ENCODE peak calls at places on chromosome 20, in six cellular contexts. L is A549, T is foreskin fibroblast, J is GM23338, A is fibroblast of lung, C is bronchial epithelial cell. K is an unnamed sample.

GRCh38 chr20:36439040-36439730 is 102.1 kb upstream of the MYL9 start:
- DNase-seq in L (peak), T (peak), J (peak), A (peak), C (peak), K (peak)

GRCh38 chr20:44080646-44081267 is 106.2 kb downstream of the JPH2 start:
- DNase-seq in L (peak), T (peak), J (peak), A (peak), C (peak), K (peak)

GRCh38 chr20:31594558-31595379 is 10.3 kb upstream of the ID1 start:
- DNase-seq in L (peak), T (peak), J (peak), A (no peak), C (no peak), K (no peak)

GRCh38 chr20:17934141-17934862 is 34.3 kb downstream of the SNX5 start:
- DNase-seq in L (no peak), T (peak), J (peak), A (peak), C (no peak), K (peak)

GRCh38 chr20:32018269-32019155 is 8.3 kb downstream of the CCM2L start:
- DNase-seq in L (peak), T (no peak), J (peak), A (no peak), C (no peak), K (no peak)

GRCh38 chr20:47181056-47181862 is 175.2 kb downstream of the ZMYND8 start:
- DNase-seq in L (peak), T (peak), J (peak), A (peak), C (peak), K (peak)

GRCh38 chr20:53321596-53321995 is 272.0 kb downstream of the ZNF217 start:
- DNase-seq in L (peak), T (no peak), J (peak), A (no peak), C (no peak), K (no peak)

GRCh38 chr20:58982406-58983114 is 1.5 kb downstream of the NELFCD start:
- DNase-seq in L (no peak), T (no peak), J (no peak), A (no peak), C (no peak), K (no peak)

GRCh38 chr20:47950103-47950502 is 164.8 kb upstream of the SULF2 start:
- DNase-seq in L (peak), T (no peak), J (no peak), A (peak), C (peak), K (peak)

GRCh38 chr20:44861547-44862006 is 23.9 kb upstream of the YWHAB start:
- DNase-seq in L (no peak), T (peak), J (no peak), A (peak), C (peak), K (peak)

GRCh38 chr20:23242556-23243180 is 107.9 kb upstream of the NXT1 start:
- DNase-seq in L (no peak), T (no peak), J (no peak), A (no peak), C (no peak), K (no peak)

GRCh38 chr20:8903655-8904605 is 165.0 kb upstream of the PLCB4 start:
- DNase-seq in L (no peak), T (peak), J (no peak), A (no peak), C (no peak), K (peak)

GRCh38 chr20:18683839-18684238 is 96.0 kb downstream of the DTD1 start:
- DNase-seq in L (no peak), T (no peak), J (peak), A (no peak), C (no peak), K (no peak)

GRCh38 chr20:53774487-53775203 is 181.0 kb upstream of the ZNF217 start:
- DNase-seq in L (peak), T (peak), J (no peak), A (peak), C (peak), K (peak)

GRCh38 chr20:59705651-59706101 is 101.3 kb downstream of the PHACTR3 start:
- DNase-seq in L (no peak), T (no peak), J (peak), A (no peak), C (no peak), K (no peak)

GRCh38 chr20:57476073-57476526 is 48.8 kb downstream of the CTCFL start:
- DNase-seq in L (no peak), T (no peak), J (no peak), A (no peak), C (no peak), K (no peak)

GRCh38 chr20:35788796-35789195 is 17.0 kb downstream of the PHF20 start:
- DNase-seq in L (no peak), T (no peak), J (no peak), A (no peak), C (no peak), K (no peak)

GRCh38 chr20:60482609-60483008 is 524.4 kb downstream of the CDH26 start:
- DNase-seq in L (no peak), T (peak), J (no peak), A (no peak), C (no peak), K (peak)

GRCh38 chr20:36865861-36866149 is 10.1 kb upstream of the TLDC2 start:
- DNase-seq in L (no peak), T (no peak), J (no peak), A (no peak), C (no peak), K (no peak)

GRCh38 chr20:40442181-40442963 is 246.7 kb downstream of the MAFB start:
- DNase-seq in L (no peak), T (no peak), J (peak), A (no peak), C (peak), K (peak)

GRCh38 chr20:60804918-60805631 is 447.0 kb upstream of the CDH4 start:
- DNase-seq in L (no peak), T (no peak), J (no peak), A (no peak), C (no peak), K (no peak)

GRCh38 chr20:47043076-47043475 is 148.4 kb downstream of the EYA2 start:
- DNase-seq in L (no peak), T (peak), J (no peak), A (no peak), C (no peak), K (no peak)

GRCh38 chr20:51633430-51633829 is 90.9 kb upstream of the NFATC2 start:
- DNase-seq in L (no peak), T (no peak), J (no peak), A (no peak), C (no peak), K (no peak)

GRCh38 chr20:17612287-17612974 is 42.6 kb downstream of the DSTN start:
- DNase-seq in L (peak), T (peak), J (peak), A (peak), C (peak), K (peak)

GRCh38 chr20:12762725-12763124 is 246.0 kb upstream of the SPTLC3 start:
- DNase-seq in L (no peak), T (no peak), J (peak), A (no peak), C (no peak), K (no peak)

GRCh38 chr20:47319517-47320252 is 36.8 kb downstream of the ZMYND8 start:
- DNase-seq in L (no peak), T (peak), J (peak), A (peak), C (peak), K (peak)

GRCh38 chr20:46621492-46621891 is 29.8 kb downstream of the SLC13A3 start:
- DNase-seq in L (no peak), T (peak), J (no peak), A (peak), C (no peak), K (peak)

GRCh38 chr20:57601737-57602136 is 18.5 kb downstream of the ZBP1 start:
- DNase-seq in L (no peak), T (no peak), J (no peak), A (no peak), C (no peak), K (no peak)

GRCh38 chr20:8749101-8749500 is 319.8 kb upstream of the PLCB4 start:
- DNase-seq in L (no peak), T (peak), J (no peak), A (peak), C (no peak), K (peak)

GRCh38 chr20:8139899-8140298 is 7.8 kb downstream of the PLCB1 start:
- DNase-seq in L (no peak), T (no peak), J (no peak), A (no peak), C (no peak), K (no peak)

GRCh38 chr20:45467861-45468260 is 1.7 kb upstream of the WFDC2 start:
- DNase-seq in L (no peak), T (no peak), J (peak), A (no peak), C (no peak), K (no peak)

GRCh38 chr20:18712116-18712515 is 101.5 kb upstream of the SCP2D1 start:
- DNase-seq in L (no peak), T (no peak), J (no peak), A (no peak), C (no peak), K (peak)

GRCh38 chr20:25309395-25310267 is 61.7 kb downstream of the PYGB start:
- DNase-seq in L (peak), T (peak), J (no peak), A (peak), C (peak), K (peak)

GRCh38 chr20:58640446-58640845 is 10.6 kb upstream of the STX16 start:
- DNase-seq in L (no peak), T (peak), J (no peak), A (peak), C (peak), K (peak)

GRCh38 chr20:59647271-59647670 is 42.9 kb downstream of the PHACTR3 start:
- DNase-seq in L (no peak), T (no peak), J (no peak), A (no peak), C (no peak), K (no peak)

GRCh38 chr20:24100370-24101011 is 111.9 kb upstream of the GGTLC1 start:
- DNase-seq in L (peak), T (peak), J (peak), A (peak), C (peak), K (peak)

GRCh38 chr20:49115565-49115964 is 69.5 kb downstream of the CSE1L start:
- DNase-seq in L (no peak), T (peak), J (no peak), A (peak), C (no peak), K (peak)

GRCh38 chr20:44683263-44684046 is 31.7 kb upstream of the CCN5 start:
- DNase-seq in L (peak), T (peak), J (peak), A (no peak), C (peak), K (no peak)

GRCh38 chr20:10077081-10077471 is 42.3 kb downstream of the ANKEF1 start:
- DNase-seq in L (no peak), T (no peak), J (peak), A (no peak), C (no peak), K (no peak)

GRCh38 chr20:63741354-63741675 is 1.7 kb downstream of the SLC2A4RG start:
- DNase-seq in L (no peak), T (no peak), J (no peak), A (no peak), C (no peak), K (no peak)
- H3K4me3 ChIP-seq in L (peak), T (peak), J (peak), A (peak), C (peak), K (peak)

GRCh38 chr20:3226093-3226492 is 12.9 kb downstream of the SLC4A11 start:
- DNase-seq in L (no peak), T (no peak), J (no peak), A (no peak), C (no peak), K (no peak)

GRCh38 chr20:3221398-3222226 is 12.3 kb downstream of the ITPA start:
- DNase-seq in L (no peak), T (no peak), J (no peak), A (no peak), C (peak), K (no peak)

GRCh38 chr20:3224681-3225421 is 14.1 kb downstream of the SLC4A11 start:
- DNase-seq in L (no peak), T (no peak), J (no peak), A (no peak), C (peak), K (no peak)

GRCh38 chr20:3223937-3224680 is 14.8 kb downstream of the ITPA start:
- DNase-seq in L (no peak), T (no peak), J (no peak), A (no peak), C (no peak), K (no peak)

GRCh38 chr20:3222635-3223600 is 13.6 kb downstream of the ITPA start:
- DNase-seq in L (peak), T (no peak), J (peak), A (no peak), C (peak), K (no peak)
- H3K4me3 ChIP-seq in L (no peak), T (no peak), J (no peak), A (no peak), C (no peak), K (no peak)

GRCh38 chr20:34312544-34313217 is 9.5 kb upstream of the AHCY start:
- DNase-seq in L (peak), T (peak), J (peak), A (peak), C (peak), K (peak)
- H3K4me3 ChIP-seq in L (peak), T (peak), J (peak), A (no peak), C (no peak), K (no peak)

GRCh38 chr20:38165089-38165965 is at the start of gene TGM2:
- DNase-seq in L (peak), T (peak), J (peak), A (peak), C (peak), K (peak)
- H3K4me3 ChIP-seq in L (peak), T (peak), J (peak), A (peak), C (peak), K (peak)

GRCh38 chr20:20364747-20365558 is 3.0 kb upstream of the INSM1 start:
- DNase-seq in L (no peak), T (no peak), J (peak), A (no peak), C (no peak), K (no peak)
- H3K4me3 ChIP-seq in L (no peak), T (no peak), J (peak), A (no peak), C (no peak), K (no peak)

DNA sequence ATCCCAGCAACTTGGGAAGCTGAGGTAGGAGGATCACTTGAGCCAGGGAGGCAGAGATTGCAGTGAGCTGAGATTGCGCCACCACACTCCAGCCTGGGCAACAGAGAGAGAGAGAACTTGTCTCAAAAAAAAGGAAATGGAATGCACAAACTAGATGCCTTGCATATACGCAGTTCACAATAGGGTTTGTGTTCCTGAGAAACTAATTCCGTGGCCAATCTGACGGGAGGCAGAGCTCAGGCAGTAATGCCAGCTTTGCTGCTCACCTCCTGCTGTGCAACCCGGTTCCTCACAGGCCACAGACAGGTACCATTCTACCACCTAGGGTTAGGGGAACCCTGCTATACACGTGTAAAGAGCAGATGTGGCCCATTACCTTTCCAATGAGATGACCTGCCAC is 1.4 kb downstream of the CDK5RAP1 start:
- DNase-seq in L (no peak), T (peak), J (no peak), A (no peak), C (no peak), K (no peak)
- H3K4me3 ChIP-seq in L (peak), T (peak), J (peak), A (peak), C (no peak), K (peak)

GRCh38 chr20:4972506-4973251 is 28.6 kb downstream of the SLC23A2 start:
- DNase-seq in L (peak), T (no peak), J (no peak), A (no peak), C (no peak), K (no peak)
- H3K4me3 ChIP-seq in L (peak), T (peak), J (no peak), A (peak), C (no peak), K (no peak)

DNA sequence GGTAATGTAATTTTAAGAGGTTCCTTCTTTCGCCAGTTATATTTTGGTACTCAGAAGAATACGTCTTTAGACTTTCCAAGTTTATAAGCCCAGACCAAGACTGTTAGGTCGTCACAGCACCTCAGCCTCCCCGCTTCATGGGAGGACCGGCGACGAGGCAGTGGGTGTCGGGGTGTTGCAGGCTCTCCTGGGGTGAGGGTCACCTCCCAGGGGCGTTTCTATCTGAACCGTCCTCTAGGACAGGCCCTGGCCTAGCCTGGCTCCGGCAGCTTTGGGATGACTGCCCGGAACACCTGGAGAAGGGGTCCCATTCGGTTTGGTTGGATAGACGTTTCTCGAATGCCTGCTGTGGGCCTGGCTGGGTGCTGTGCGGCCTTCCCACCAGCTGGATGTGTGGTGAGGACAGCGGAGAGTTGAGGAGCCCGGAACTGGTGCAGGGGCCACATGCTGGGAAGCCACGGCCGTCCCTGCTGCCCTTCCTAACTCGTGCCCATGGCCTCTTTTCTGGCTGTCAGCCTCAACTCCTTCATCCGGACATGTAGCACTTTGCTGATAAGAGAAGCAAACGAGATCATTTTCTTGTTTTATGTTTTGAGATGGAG is 1.1 kb downstream of the OSBPL2 start:
- DNase-seq in L (no peak), T (peak), J (no peak), A (no peak), C (no peak), K (peak)
- H3K4me3 ChIP-seq in L (peak), T (peak), J (peak), A (peak), C (peak), K (peak)

K was measured in fibroblast of mammary gland.